ENCODE peak calls at places on chromosomes 1 and 21, in four cellular contexts. One of them, this sample, is unnamed.
A peak's percentile ranks its signal among the peaks of the same experiment; 100 is the strongest.

GRCh38 chr1:164694505-164694904 is 135.5 kb downstream of the PBX1 start:
- DNase-seq in cardiac fibroblast: no peak
- DNase-seq in T-helper 9 cell: no peak
- DNase-seq in stimulated activated CD4-positive, alpha-beta T cell treated with anti-CD3 and anti-CD28 coated beads, Interleukin-12 subunit alpha, Interleukin-12 subunit beta, amount 100 ng/mL, for 4 hours: no peak
- DNase-seq in this sample: no peak

GRCh38 chr1:162191396-162192322 is 122.2 kb downstream of the NOS1AP start:
- DNase-seq in cardiac fibroblast: peak; percentile 11
- DNase-seq in stimulated activated CD4-positive, alpha-beta T cell treated with anti-CD3 and anti-CD28 coated beads, Interleukin-12 subunit alpha, Interleukin-12 subunit beta, amount 100 ng/mL, for 4 hours: no peak
- DNase-seq in T-helper 9 cell: no peak
- DNase-seq in this sample: no peak

GRCh38 chr1:112297536-112297935 is 98.5 kb upstream of the CTTNBP2NL start:
- DNase-seq in T-helper 9 cell: no peak
- DNase-seq in stimulated activated CD4-positive, alpha-beta T cell treated with anti-CD3 and anti-CD28 coated beads, Interleukin-12 subunit alpha, Interleukin-12 subunit beta, amount 100 ng/mL, for 4 hours: no peak
- DNase-seq in cardiac fibroblast: no peak
- DNase-seq in this sample: no peak

GRCh38 chr1:219883400-219884332 is 44.7 kb downstream of the SLC30A10 start:
- DNase-seq in stimulated activated CD4-positive, alpha-beta T cell treated with anti-CD3 and anti-CD28 coated beads, Interleukin-12 subunit alpha, Interleukin-12 subunit beta, amount 100 ng/mL, for 4 hours: no peak
- DNase-seq in cardiac fibroblast: no peak
- DNase-seq in T-helper 9 cell: no peak
- DNase-seq in this sample: no peak

GRCh38 chr1:35539824-35540261 is 17.4 kb downstream of the KIAA0319L start:
- DNase-seq in cardiac fibroblast: peak; percentile 49
- DNase-seq in stimulated activated CD4-positive, alpha-beta T cell treated with anti-CD3 and anti-CD28 coated beads, Interleukin-12 subunit alpha, Interleukin-12 subunit beta, amount 100 ng/mL, for 4 hours: no peak
- DNase-seq in T-helper 9 cell: no peak
- DNase-seq in this sample: no peak

GRCh38 chr1:115440733-115441132 is 102.7 kb upstream of the NGF start:
- DNase-seq in T-helper 9 cell: no peak
- DNase-seq in stimulated activated CD4-positive, alpha-beta T cell treated with anti-CD3 and anti-CD28 coated beads, Interleukin-12 subunit alpha, Interleukin-12 subunit beta, amount 100 ng/mL, for 4 hours: no peak
- DNase-seq in cardiac fibroblast: no peak
- DNase-seq in this sample: no peak

GRCh38 chr1:198686069-198686728 is 47.4 kb downstream of the PTPRC start:
- DNase-seq in stimulated activated CD4-positive, alpha-beta T cell treated with anti-CD3 and anti-CD28 coated beads, Interleukin-12 subunit alpha, Interleukin-12 subunit beta, amount 100 ng/mL, for 4 hours: no peak
- DNase-seq in T-helper 9 cell: no peak
- DNase-seq in cardiac fibroblast: peak; percentile 64
- DNase-seq in this sample: no peak

GRCh38 chr1:173527151-173527826 is 50.2 kb downstream of the PRDX6 start:
- DNase-seq in cardiac fibroblast: peak; percentile 65
- DNase-seq in stimulated activated CD4-positive, alpha-beta T cell treated with anti-CD3 and anti-CD28 coated beads, Interleukin-12 subunit alpha, Interleukin-12 subunit beta, amount 100 ng/mL, for 4 hours: no peak
- DNase-seq in T-helper 9 cell: no peak
- DNase-seq in this sample: no peak

GRCh38 chr1:155218854-155219591 is 10.5 kb downstream of the MTX1 start:
- DNase-seq in cardiac fibroblast: peak; percentile 78
- DNase-seq in T-helper 9 cell: no peak
- DNase-seq in stimulated activated CD4-positive, alpha-beta T cell treated with anti-CD3 and anti-CD28 coated beads, Interleukin-12 subunit alpha, Interleukin-12 subunit beta, amount 100 ng/mL, for 4 hours: no peak
- DNase-seq in this sample: no peak

GRCh38 chr1:231040800-231041704 is 998 bp upstream of the FAM89A start:
- DNase-seq in stimulated activated CD4-positive, alpha-beta T cell treated with anti-CD3 and anti-CD28 coated beads, Interleukin-12 subunit alpha, Interleukin-12 subunit beta, amount 100 ng/mL, for 4 hours: peak; percentile 2
- DNase-seq in cardiac fibroblast: no peak
- DNase-seq in T-helper 9 cell: no peak
- DNase-seq in this sample: no peak

GRCh38 chr1:59043796-59044195 is 253.1 kb upstream of the FGGY start:
- DNase-seq in T-helper 9 cell: no peak
- DNase-seq in stimulated activated CD4-positive, alpha-beta T cell treated with anti-CD3 and anti-CD28 coated beads, Interleukin-12 subunit alpha, Interleukin-12 subunit beta, amount 100 ng/mL, for 4 hours: no peak
- DNase-seq in cardiac fibroblast: peak; percentile 92
- DNase-seq in this sample: no peak

GRCh38 chr1:218478336-218478735 is 133.2 kb downstream of the TGFB2 start:
- DNase-seq in T-helper 9 cell: no peak
- DNase-seq in cardiac fibroblast: no peak
- DNase-seq in stimulated activated CD4-positive, alpha-beta T cell treated with anti-CD3 and anti-CD28 coated beads, Interleukin-12 subunit alpha, Interleukin-12 subunit beta, amount 100 ng/mL, for 4 hours: no peak
- DNase-seq in this sample: no peak

GRCh38 chr1:38085666-38086305 is 39.2 kb upstream of the POU3F1 start:
- DNase-seq in cardiac fibroblast: no peak
- DNase-seq in T-helper 9 cell: no peak
- DNase-seq in stimulated activated CD4-positive, alpha-beta T cell treated with anti-CD3 and anti-CD28 coated beads, Interleukin-12 subunit alpha, Interleukin-12 subunit beta, amount 100 ng/mL, for 4 hours: no peak
- DNase-seq in this sample: no peak

GRCh38 chr1:30680879-30681278 is 42.5 kb downstream of the MATN1 start:
- DNase-seq in T-helper 9 cell: no peak
- DNase-seq in cardiac fibroblast: no peak
- DNase-seq in stimulated activated CD4-positive, alpha-beta T cell treated with anti-CD3 and anti-CD28 coated beads, Interleukin-12 subunit alpha, Interleukin-12 subunit beta, amount 100 ng/mL, for 4 hours: no peak
- DNase-seq in this sample: no peak

GRCh38 chr1:105337427-105337826 is 1587.7 kb downstream of the AMY1C start:
- DNase-seq in stimulated activated CD4-positive, alpha-beta T cell treated with anti-CD3 and anti-CD28 coated beads, Interleukin-12 subunit alpha, Interleukin-12 subunit beta, amount 100 ng/mL, for 4 hours: no peak
- DNase-seq in T-helper 9 cell: no peak
- DNase-seq in cardiac fibroblast: no peak
- DNase-seq in this sample: no peak

GRCh38 chr1:16340673-16341072 is 11.6 kb downstream of the FBXO42 start:
- DNase-seq in T-helper 9 cell: no peak
- DNase-seq in cardiac fibroblast: no peak
- DNase-seq in stimulated activated CD4-positive, alpha-beta T cell treated with anti-CD3 and anti-CD28 coated beads, Interleukin-12 subunit alpha, Interleukin-12 subunit beta, amount 100 ng/mL, for 4 hours: no peak
- DNase-seq in this sample: no peak

GRCh38 chr1:40059292-40059959 is 18.9 kb downstream of the CAP1 start:
- DNase-seq in stimulated activated CD4-positive, alpha-beta T cell treated with anti-CD3 and anti-CD28 coated beads, Interleukin-12 subunit alpha, Interleukin-12 subunit beta, amount 100 ng/mL, for 4 hours: no peak
- DNase-seq in T-helper 9 cell: peak; percentile 6
- DNase-seq in cardiac fibroblast: peak; percentile 86
- DNase-seq in this sample: no peak

GRCh38 chr1:20279507-20279906 is 11.2 kb upstream of the VWA5B1 start:
- DNase-seq in T-helper 9 cell: no peak
- DNase-seq in stimulated activated CD4-positive, alpha-beta T cell treated with anti-CD3 and anti-CD28 coated beads, Interleukin-12 subunit alpha, Interleukin-12 subunit beta, amount 100 ng/mL, for 4 hours: no peak
- DNase-seq in cardiac fibroblast: no peak
- DNase-seq in this sample: no peak

GRCh38 chr1:45326627-45327591 is at the start of gene HPDL:
- DNase-seq in stimulated activated CD4-positive, alpha-beta T cell treated with anti-CD3 and anti-CD28 coated beads, Interleukin-12 subunit alpha, Interleukin-12 subunit beta, amount 100 ng/mL, for 4 hours: peak; percentile 71
- DNase-seq in cardiac fibroblast: peak; percentile 64
- DNase-seq in T-helper 9 cell: peak; percentile 40
- DNase-seq in this sample: peak; percentile 53

GRCh38 chr1:183918589-183918988 is 113.7 kb downstream of the RGL1 start:
- DNase-seq in cardiac fibroblast: no peak
- DNase-seq in T-helper 9 cell: no peak
- DNase-seq in stimulated activated CD4-positive, alpha-beta T cell treated with anti-CD3 and anti-CD28 coated beads, Interleukin-12 subunit alpha, Interleukin-12 subunit beta, amount 100 ng/mL, for 4 hours: no peak
- DNase-seq in this sample: no peak

GRCh38 chr1:236957235-236957634 is 47.0 kb downstream of the MT1HL1 start:
- DNase-seq in stimulated activated CD4-positive, alpha-beta T cell treated with anti-CD3 and anti-CD28 coated beads, Interleukin-12 subunit alpha, Interleukin-12 subunit beta, amount 100 ng/mL, for 4 hours: no peak
- DNase-seq in T-helper 9 cell: no peak
- DNase-seq in cardiac fibroblast: no peak
- DNase-seq in this sample: no peak

GRCh38 chr1:92298213-92298572 is 594 bp downstream of the GLMN start:
- DNase-seq in T-helper 9 cell: no peak
- DNase-seq in stimulated activated CD4-positive, alpha-beta T cell treated with anti-CD3 and anti-CD28 coated beads, Interleukin-12 subunit alpha, Interleukin-12 subunit beta, amount 100 ng/mL, for 4 hours: no peak
- DNase-seq in cardiac fibroblast: peak; percentile 6
- DNase-seq in this sample: no peak

GRCh38 chr1:228986093-228986904 is 251.0 kb downstream of the RHOU start:
- DNase-seq in T-helper 9 cell: no peak
- DNase-seq in cardiac fibroblast: peak; percentile 72
- DNase-seq in stimulated activated CD4-positive, alpha-beta T cell treated with anti-CD3 and anti-CD28 coated beads, Interleukin-12 subunit alpha, Interleukin-12 subunit beta, amount 100 ng/mL, for 4 hours: no peak
- DNase-seq in this sample: no peak

GRCh38 chr21:46189213-46189958 is 5.1 kb upstream of the SPATC1L start:
- DNase-seq in stimulated activated CD4-positive, alpha-beta T cell treated with anti-CD3 and anti-CD28 coated beads, Interleukin-12 subunit alpha, Interleukin-12 subunit beta, amount 100 ng/mL, for 4 hours: no peak
- DNase-seq in cardiac fibroblast: peak; percentile 56
- DNase-seq in T-helper 9 cell: no peak
- DNase-seq in this sample: no peak

GRCh38 chr1:17588048-17588781 is 48.7 kb downstream of the ARHGEF10L start:
- DNase-seq in stimulated activated CD4-positive, alpha-beta T cell treated with anti-CD3 and anti-CD28 coated beads, Interleukin-12 subunit alpha, Interleukin-12 subunit beta, amount 100 ng/mL, for 4 hours: no peak
- DNase-seq in cardiac fibroblast: peak; percentile 64
- DNase-seq in T-helper 9 cell: no peak
- DNase-seq in this sample: no peak

This sample was measured in effector CD8-positive, alpha-beta T cell.